ENCODE peak calls at places on chromosomes 13 and 19, in ten cellular contexts. K is CD4-positive, alpha-beta memory T cell; L is pancreas; A is hepatocyte; Q is cardiac muscle cell; X is mammary epithelial cell; C is A549; Y is GM23338; G is heart left ventricle; Z is SJSA1. E is an unnamed sample. For H3K4me1, the result is how much of the 10 kb centered on the place peaks cover.

GRCh38 chr19:45079063-45079910 is at the start of gene GEMIN7:
- DNase-seq in Y (peak), C (peak), L (peak), K (peak), A (peak), Q (peak), X (peak), Z (peak), G (peak), E (peak)

GRCh38 chr13:75236774-75237173 is 245.2 kb downstream of the TBC1D4 start:
- DNase-seq in Z (no peak), C (no peak), G (no peak), L (no peak), Q (no peak), X (peak), Y (no peak), A (no peak), K (no peak), E (no peak)

GRCh38 chr13:23384111-23384510 is 49.4 kb downstream of the SACS start:
- DNase-seq in Z (peak), Y (no peak), L (no peak), Q (no peak), A (no peak), C (no peak), K (no peak), X (peak), G (no peak), E (no peak)

GRCh38 chr19:1355974-1356865 is 27.5 kb upstream of the NDUFS7 start:
- DNase-seq in Q (peak), L (no peak), K (no peak), Z (no peak), Y (no peak), X (no peak), A (no peak), C (no peak), G (no peak), E (peak)

GRCh38 chr13:101529419-101529818 is 76.9 kb downstream of the ITGBL1 start:
- DNase-seq in C (no peak), L (no peak), Z (no peak), A (no peak), Q (peak), X (peak), G (no peak), K (peak), Y (no peak), E (no peak)

GRCh38 chr13:101757446-101758039 is 305.1 kb downstream of the ITGBL1 start:
- DNase-seq in K (no peak), Y (peak), Z (peak), Q (peak), L (no peak), A (peak), G (no peak), C (peak), X (peak), E (no peak)

GRCh38 chr19:52640916-52641315 is 2.8 kb upstream of the ZNF83 start:
- DNase-seq in Q (peak), Z (no peak), Y (peak), L (no peak), X (no peak), G (no peak), C (no peak), K (no peak), A (peak), E (no peak)

GRCh38 chr13:32445461-32445860 is 17.5 kb upstream of the N4BP2L1 start:
- DNase-seq in Q (no peak), Z (no peak), L (no peak), Y (no peak), X (no peak), A (no peak), K (no peak), G (no peak), C (no peak), E (no peak)

GRCh38 chr13:34719060-34719875 is 222.8 kb upstream of the NBEA start:
- DNase-seq in K (no peak), A (no peak), X (no peak), Y (no peak), C (no peak), Q (no peak), G (no peak), L (no peak), Z (no peak), E (no peak)

GRCh38 chr13:106378263-106378662 is 157.2 kb downstream of the EFNB2 start:
- DNase-seq in Z (no peak), Y (no peak), A (no peak), X (no peak), C (no peak), Q (no peak), G (no peak), K (no peak), L (no peak), E (no peak)

GRCh38 chr19:45676851-45677263 is 8.8 kb downstream of the GIPR start:
- DNase-seq in X (no peak), G (no peak), A (peak), L (no peak), Q (no peak), Z (no peak), C (no peak), K (peak), Y (peak), E (peak)

GRCh38 chr19:50565984-50566903 is 2.0 kb downstream of the LRRC4B start:
- DNase-seq in Q (no peak), Y (peak), L (no peak), G (no peak), X (no peak), K (no peak), A (peak), Z (no peak), C (no peak), E (no peak)

GRCh38 chr13:89695343-89696257 is 1651.9 kb upstream of the MIR17HG start:
- DNase-seq in L (peak), C (peak), G (no peak), Z (peak), Q (peak), X (peak), Y (peak), A (peak), K (no peak), E (peak)

GRCh38 chr19:41218615-41219507 is at the start of gene AXL:
- DNase-seq in G (peak), X (peak), Z (peak), A (peak), K (no peak), Q (peak), C (peak), Y (peak), L (no peak), E (peak)

GRCh38 chr13:109159650-109160309 is 530.4 kb downstream of the MYO16 start:
- DNase-seq in G (no peak), Q (no peak), L (no peak), K (no peak), Z (no peak), A (no peak), X (no peak), C (no peak), Y (no peak), E (no peak)

GRCh38 chr19:55220525-55220924 is 8.0 kb downstream of the TMEM86B start:
- DNase-seq in C (no peak), G (no peak), Q (no peak), Y (peak), X (no peak), L (no peak), Z (no peak), K (no peak), A (peak), E (no peak)

GRCh38 chr19:3179739-3180293 is 1.2 kb downstream of the S1PR4 start:
- DNase-seq in Y (no peak), Z (no peak), Q (no peak), L (no peak), X (no peak), K (peak), G (no peak), C (no peak), A (no peak), E (no peak)

GRCh38 chr19:16161848-16162247 is 11.5 kb downstream of the CIB3 start:
- DNase-seq in K (no peak), G (no peak), L (no peak), X (peak), A (no peak), Z (peak), Y (no peak), Q (peak), C (no peak), E (no peak)

GRCh38 chr13:112891477-112892401 is 77.3 kb upstream of the MCF2L start:
- DNase-seq in G (no peak), A (peak), Q (no peak), C (no peak), K (no peak), Y (peak), X (no peak), L (no peak), Z (no peak), E (no peak)

GRCh38 chr13:78881746-78882145 is 222.8 kb upstream of the OBI1 start:
- DNase-seq in A (peak), L (no peak), C (no peak), Q (no peak), X (no peak), K (no peak), G (no peak), Y (no peak), Z (no peak), E (no peak)

GRCh38 chr19:42370068-42370520 is 20.0 kb downstream of the CNFN start:
- DNase-seq in A (no peak), Z (no peak), K (no peak), Y (peak), Q (no peak), G (no peak), C (no peak), L (no peak), X (no peak), E (no peak)

GRCh38 chr19:18329035-18329376 is 6.1 kb upstream of the LSM4 start:
- DNase-seq in K (no peak), Q (no peak), L (no peak), Z (no peak), C (no peak), G (no peak), X (no peak), Y (no peak), A (no peak), E (no peak)

DNA sequence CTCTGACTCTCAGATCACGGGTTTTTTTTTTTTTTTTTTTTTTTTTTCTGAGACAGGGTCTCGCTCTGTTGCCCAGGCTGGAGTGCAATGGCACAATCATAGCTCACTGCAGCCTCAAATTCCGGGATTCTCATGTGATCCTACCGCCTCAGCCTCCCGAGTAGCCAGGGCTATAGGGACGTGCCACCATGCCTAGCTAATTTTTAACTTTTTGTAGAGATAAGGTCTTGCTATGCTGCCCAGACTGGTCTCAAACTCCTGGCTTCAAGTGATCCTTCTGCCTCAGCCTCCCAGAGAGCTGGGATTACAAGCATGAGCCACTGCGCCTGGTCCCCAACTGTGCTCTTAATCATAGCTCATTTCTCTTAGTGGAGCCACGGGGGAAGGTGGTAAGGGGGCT is 4.6 kb upstream of the GRAMD1A start:
- DNase-seq in G (no peak), C (no peak), Z (no peak), X (no peak), L (no peak), K (no peak), A (no peak), Y (no peak), Q (no peak), E (peak)
- H3K4me1 ChIP-seq in G (half or more), C (half or more), Z (under half), X (under half), L (under half), K (under half), A (under half), Y (under half), Q (under half), E (under half)

DNA sequence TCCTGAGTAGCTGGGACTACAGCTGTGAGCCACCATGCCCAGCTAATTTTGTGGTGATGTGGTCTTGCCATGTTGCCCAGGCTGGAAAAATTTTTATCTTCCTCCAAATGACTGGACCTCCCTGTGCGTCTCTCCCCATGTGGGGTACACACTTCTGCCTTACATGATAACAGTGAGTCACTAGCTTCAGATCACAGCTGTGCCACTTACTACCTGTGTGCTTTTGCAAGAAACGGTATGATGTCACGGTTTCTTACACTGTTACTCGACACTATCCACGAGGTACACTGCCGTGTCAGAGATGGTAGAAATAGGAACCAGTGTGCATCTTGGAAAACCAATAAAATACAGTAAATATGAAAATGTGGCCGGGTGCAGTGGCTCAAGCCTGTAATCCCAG is 17.5 kb upstream of the ZNF414 start:
- DNase-seq in L (no peak), Z (no peak), K (no peak), A (no peak), X (no peak), Y (no peak), G (no peak), C (no peak), Q (no peak), E (no peak)
- H3K27ac ChIP-seq in L (no peak), Z (no peak), K (no peak), A (no peak), X (no peak), Y (no peak), G (no peak), C (no peak), Q (no peak), E (no peak)

GRCh38 chr19:31313291-31314030 is 35.8 kb downstream of the TSHZ3 start:
- DNase-seq in G (no peak), L (no peak), Z (no peak), K (no peak), C (no peak), X (no peak), A (no peak), Q (no peak), Y (no peak), E (no peak)
- H3K4me1 ChIP-seq in G (under half), L (under half), Z (under half), K (under half), C (under half), X (under half), A (under half), Q (under half), Y (under half), E (under half)

GRCh38 chr13:93284056-93284455 is 57.4 kb downstream of the GPC6 start:
- DNase-seq in X (no peak), C (no peak), Y (no peak), A (no peak), Q (no peak), K (no peak), G (no peak), L (no peak), Z (no peak), E (no peak)
- H3K27ac ChIP-seq in X (no peak), C (no peak), Y (no peak), A (no peak), Q (no peak), K (no peak), G (no peak), L (no peak), Z (no peak), E (no peak)

GRCh38 chr13:110262494-110262893 is 44.5 kb downstream of the COL4A1 start:
- DNase-seq in Q (no peak), G (no peak), A (peak), X (no peak), Y (no peak), C (no peak), K (no peak), Z (peak), L (no peak), E (no peak)
- H3K4me1 ChIP-seq in Q (under half), G (half or more), A (under half), X (under half), Y (under half), C (under half), K (under half), Z (half or more), L (under half), E (under half)

E was measured in colonic mucosa.